ENCODE peak calls at places on chromosomes 1 and 21, in ten cellular contexts. P is psoas muscle, D is IMR-90, W is Panc1, Y is transverse colon, V is adrenal gland, C is OCI-LY7, L is neural progenitor cell, N is cardiac muscle cell, M is astrocyte. E is an unnamed sample.
A peak's percentile ranks its signal among the peaks of the same experiment; 100 is the strongest.

GRCh38 chr1:199522338-199522737 is 505.2 kb upstream of the NR5A2 start:
- DNase-seq in V (no peak), W (no peak), N (no peak), L (no peak), P (no peak), D (peak; percentile 4), M (peak; percentile 10), C (no peak), Y (no peak), E (no peak)

GRCh38 chr21:42118901-42119300 is 47.8 kb downstream of the UMODL1 start:
- DNase-seq in P (no peak), D (peak; percentile 48), L (no peak), W (no peak), M (no peak), N (no peak), V (no peak), C (peak; percentile 52), Y (peak; percentile 26), E (peak; percentile 87)

GRCh38 chr1:211697356-211697755 is 21.9 kb upstream of the NEK2 start:
- DNase-seq in W (no peak), V (no peak), P (no peak), L (no peak), M (no peak), Y (no peak), D (no peak), C (peak; percentile 97), N (no peak), E (no peak)

GRCh38 chr1:112064344-112064743 is 74.9 kb upstream of the KCND3 start:
- DNase-seq in M (no peak), C (peak; percentile 73), D (no peak), P (no peak), V (no peak), Y (no peak), N (no peak), W (no peak), L (no peak), E (peak; percentile 23)

GRCh38 chr1:26094677-26095383 is 16.8 kb upstream of the PDIK1L start:
- DNase-seq in Y (no peak), L (peak; percentile 65), P (peak; percentile 58), M (no peak), D (no peak), N (peak; percentile 68), V (peak; percentile 22), C (no peak), W (no peak), E (no peak)

GRCh38 chr1:184289825-184290550 is 96.8 kb upstream of the C1orf21 start:
- DNase-seq in D (no peak), W (no peak), N (no peak), P (no peak), Y (no peak), C (peak; percentile 75), L (peak; percentile 30), M (no peak), V (no peak), E (no peak)

GRCh38 chr1:33361553-33362262 is 40.8 kb upstream of the A3GALT2 start:
- DNase-seq in L (no peak), M (no peak), D (no peak), C (no peak), V (peak; percentile 18), N (peak; percentile 82), P (no peak), W (no peak), Y (no peak), E (no peak)

GRCh38 chr1:215406927-215407326 is 160.2 kb upstream of the KCTD3 start:
- DNase-seq in D (no peak), V (no peak), N (no peak), M (no peak), C (no peak), P (no peak), Y (no peak), W (no peak), L (no peak), E (no peak)

GRCh38 chr1:210347112-210347511 is 18.4 kb downstream of the HHAT start:
- DNase-seq in C (no peak), N (no peak), L (no peak), Y (no peak), D (no peak), W (no peak), V (no peak), P (no peak), M (peak; percentile 52), E (peak; percentile 74)

GRCh38 chr1:149977345-149977744 is 33.2 kb downstream of the OTUD7B start:
- DNase-seq in L (no peak), P (no peak), D (no peak), C (no peak), W (no peak), N (no peak), Y (no peak), M (no peak), V (no peak), E (no peak)

GRCh38 chr1:8410791-8411190 is 92.9 kb downstream of the SLC45A1 start:
- DNase-seq in Y (no peak), L (no peak), V (no peak), W (no peak), C (no peak), M (no peak), N (no peak), D (peak; percentile 55), P (no peak), E (no peak)

GRCh38 chr1:8409666-8410065 is 91.8 kb downstream of the SLC45A1 start:
- DNase-seq in L (no peak), C (no peak), W (no peak), D (no peak), V (no peak), Y (no peak), P (no peak), N (no peak), M (no peak), E (no peak)

GRCh38 chr1:8411803-8412182 is 93.9 kb downstream of the SLC45A1 start:
- DNase-seq in D (no peak), P (no peak), Y (no peak), C (no peak), L (no peak), W (no peak), N (no peak), M (no peak), V (no peak), E (no peak)

GRCh38 chr1:8409107-8409506 is 91.2 kb downstream of the SLC45A1 start:
- DNase-seq in Y (peak; percentile 30), M (peak; percentile 62), L (peak; percentile 48), N (peak; percentile 82), C (peak; percentile 37), V (no peak), W (no peak), D (peak; percentile 81), P (no peak), E (no peak)

GRCh38 chr1:8412183-8412831 is 94.4 kb downstream of the SLC45A1 start:
- DNase-seq in N (peak; percentile 92), V (peak; percentile 69), D (peak; percentile 91), M (peak; percentile 93), P (no peak), C (no peak), W (peak; percentile 85), L (no peak), Y (peak; percentile 47), E (no peak)
- TF ChIP-seq CTCF in N (peak; percentile 33), V (peak; percentile 36), D (peak; percentile 21), M (peak; percentile 9), P (no peak), C (no peak), W (peak; percentile 16), L (no peak), Y (no peak), E (no peak)

DNA sequence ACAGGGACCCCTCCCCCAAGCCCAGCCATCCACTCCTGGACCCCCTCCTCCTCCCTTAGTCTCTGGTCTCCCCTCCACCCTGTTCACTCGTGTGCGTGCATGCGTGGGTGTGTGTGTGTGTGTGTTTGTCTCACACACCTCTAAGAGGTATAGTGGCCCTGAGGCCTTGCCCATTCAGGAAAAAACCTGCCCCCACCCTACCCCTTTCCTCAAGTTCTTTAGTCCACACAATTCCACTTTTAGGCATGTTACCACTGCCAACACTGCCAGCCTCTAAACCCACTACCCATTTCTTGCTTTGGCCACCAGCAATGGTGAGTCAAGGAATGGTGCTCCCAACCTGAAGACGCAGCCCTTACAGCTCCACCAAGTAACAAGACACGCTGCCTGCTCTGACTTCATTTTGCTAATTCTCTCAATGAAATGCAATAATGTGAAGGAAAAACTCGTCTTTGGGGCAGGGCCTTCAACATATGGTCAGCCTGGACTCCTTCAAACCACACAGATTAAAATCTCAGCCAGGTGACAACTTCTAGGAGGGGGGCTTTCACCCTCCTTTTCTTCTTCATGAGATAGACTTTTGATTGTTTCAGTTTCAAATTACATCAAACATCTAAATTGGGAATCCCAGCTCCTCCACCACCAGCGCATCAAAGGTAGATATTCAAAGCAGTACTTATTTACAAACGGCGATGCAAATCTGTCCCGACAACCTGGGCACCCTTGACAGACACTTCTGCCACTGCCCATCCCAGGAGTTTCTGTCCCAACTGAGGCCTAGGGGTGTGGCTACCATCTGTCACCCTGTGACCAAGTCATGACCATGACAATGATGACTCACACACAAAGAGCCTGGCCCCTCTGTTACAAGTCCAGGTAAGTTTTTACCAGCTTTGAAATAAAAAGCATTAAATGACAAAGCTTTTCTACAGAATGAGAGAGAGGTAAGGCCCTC is 29.8 kb downstream of the SSBP3 start:
- DNase-seq in C (peak; percentile 72), L (no peak), P (no peak), M (no peak), W (no peak), N (no peak), Y (peak; percentile 71), V (peak; percentile 62), D (no peak), E (peak; percentile 94)
- H3K4me1 ChIP-seq in C (peaks cover 83% of the 10 kb centered on the region), L (peaks cover 70% of the 10 kb centered on the region), P (peaks cover 98% of the 10 kb centered on the region), M (peaks cover 11% of the 10 kb centered on the region), W (no peaks in the 10 kb centered on the region), N (peaks cover 86% of the 10 kb centered on the region), Y (peaks cover 60% of the 10 kb centered on the region), V (peaks cover 92% of the 10 kb centered on the region), D (peaks cover 20% of the 10 kb centered on the region), E (peaks cover 38% of the 10 kb centered on the region)

DNA sequence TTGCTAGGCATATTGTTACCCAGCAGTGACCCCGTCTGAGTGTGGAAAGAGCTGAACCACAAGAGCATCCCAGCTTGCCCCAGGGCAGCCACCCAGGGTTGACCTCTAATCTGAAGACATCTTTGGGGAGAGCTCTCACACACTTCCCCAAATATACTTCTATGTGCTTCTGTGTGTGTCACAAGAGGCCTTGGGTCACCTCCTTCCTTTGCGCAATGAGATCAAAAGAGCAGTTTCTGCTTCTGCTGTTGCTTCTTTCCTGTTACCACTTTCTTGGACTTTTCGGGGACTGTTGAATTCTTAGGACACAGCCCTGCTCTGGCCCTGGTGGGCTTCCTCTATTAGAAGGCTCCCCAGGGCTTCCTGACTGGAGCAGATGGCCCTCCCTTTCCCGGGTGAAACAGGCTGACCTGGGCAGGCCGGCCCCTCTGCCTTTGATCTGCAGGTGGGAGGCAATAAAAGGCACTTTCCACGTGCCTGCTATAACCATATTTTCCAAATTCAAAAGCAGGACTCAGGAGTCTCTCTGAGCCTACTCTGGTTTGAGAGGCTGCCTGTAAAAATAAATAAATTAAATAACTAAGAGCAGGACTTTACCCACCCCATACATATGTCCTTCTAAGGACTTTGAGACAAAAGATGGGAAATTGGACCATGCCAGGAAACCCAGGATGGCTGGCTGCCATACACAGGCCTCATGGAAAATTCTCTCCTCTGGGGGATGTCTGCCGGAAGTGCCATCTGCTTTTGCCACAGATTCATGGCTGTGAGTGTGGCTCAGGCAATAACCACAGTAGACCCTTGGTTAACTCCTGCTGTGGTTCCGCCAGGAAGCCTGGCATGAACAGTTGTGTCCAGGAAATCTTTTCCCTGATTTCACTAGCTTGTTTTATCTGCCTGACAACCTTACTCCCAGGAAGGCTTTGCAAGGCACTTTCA is 28.3 kb upstream of the RCSD1 start:
- DNase-seq in P (peak; percentile 40), W (no peak), M (peak; percentile 12), N (peak; percentile 40), D (no peak), L (no peak), Y (peak; percentile 34), C (peak; percentile 79), V (peak; percentile 62), E (no peak)
- TF ChIP-seq CTCF in P (no peak), W (no peak), M (no peak), N (no peak), D (no peak), L (no peak), Y (no peak), C (no peak), V (no peak), E (no peak)

GRCh38 chr1:179031284-179031683 is 5.6 kb downstream of the FAM20B start:
- DNase-seq in N (no peak), D (no peak), C (no peak), L (no peak), Y (no peak), W (no peak), P (no peak), V (no peak), M (no peak), E (no peak)
- H3K4me1 ChIP-seq in N (peaks cover 50% of the 10 kb centered on the region), D (peaks cover 14% of the 10 kb centered on the region), C (peaks cover 92% of the 10 kb centered on the region), L (peaks cover 24% of the 10 kb centered on the region), Y (peaks cover 81% of the 10 kb centered on the region), W (peaks cover 42% of the 10 kb centered on the region), P (peaks cover 80% of the 10 kb centered on the region), V (peaks cover 85% of the 10 kb centered on the region), M (peaks cover 13% of the 10 kb centered on the region), E (peaks cover 25% of the 10 kb centered on the region)

E was measured in MM.1S.